ENCODE peak calls at places on chromosomes 4 and X, in eight cellular contexts. One of them, this sample, is unnamed.

GRCh38 chr4:159689526-159689925 is 586.6 kb downstream of the RAPGEF2 start:
- DNase-seq in cardiac muscle cell: no peak
- DNase-seq in CD8-positive, alpha-beta T cell: no peak
- DNase-seq in fibroblast of pulmonary artery: no peak
- DNase-seq in NB4: no peak
- DNase-seq in mammary epithelial cell: no peak
- DNase-seq in colonic mucosa: no peak
- DNase-seq in upper lobe of right lung: no peak
- DNase-seq in this sample: no peak

GRCh38 chr4:93814722-93815121 is 13.8 kb upstream of the ATOH1 start:
- DNase-seq in upper lobe of right lung: no peak
- DNase-seq in colonic mucosa: peak
- DNase-seq in CD8-positive, alpha-beta T cell: no peak
- DNase-seq in cardiac muscle cell: no peak
- DNase-seq in fibroblast of pulmonary artery: no peak
- DNase-seq in mammary epithelial cell: no peak
- DNase-seq in NB4: peak
- DNase-seq in this sample: no peak

GRCh38 chr4:80989921-80990544 is 40.5 kb upstream of the BMP3 start:
- DNase-seq in mammary epithelial cell: peak
- DNase-seq in NB4: peak
- DNase-seq in colonic mucosa: peak
- DNase-seq in CD8-positive, alpha-beta T cell: peak
- DNase-seq in cardiac muscle cell: peak
- DNase-seq in upper lobe of right lung: no peak
- DNase-seq in fibroblast of pulmonary artery: peak
- DNase-seq in this sample: peak

GRCh38 chr4:61572160-61572559 is 372.0 kb downstream of the ADGRL3 start:
- DNase-seq in upper lobe of right lung: no peak
- DNase-seq in cardiac muscle cell: peak
- DNase-seq in mammary epithelial cell: peak
- DNase-seq in fibroblast of pulmonary artery: peak
- DNase-seq in CD8-positive, alpha-beta T cell: no peak
- DNase-seq in NB4: peak
- DNase-seq in colonic mucosa: no peak
- DNase-seq in this sample: peak

GRCh38 chr4:99536148-99536728 is 25.4 kb downstream of the C4orf17 start:
- DNase-seq in mammary epithelial cell: no peak
- DNase-seq in CD8-positive, alpha-beta T cell: no peak
- DNase-seq in fibroblast of pulmonary artery: no peak
- DNase-seq in NB4: no peak
- DNase-seq in upper lobe of right lung: no peak
- DNase-seq in colonic mucosa: no peak
- DNase-seq in cardiac muscle cell: no peak
- DNase-seq in this sample: no peak

GRCh38 chrX:68084765-68085164 is 348.5 kb downstream of the OPHN1 start:
- DNase-seq in colonic mucosa: no peak
- DNase-seq in NB4: peak
- DNase-seq in CD8-positive, alpha-beta T cell: no peak
- DNase-seq in fibroblast of pulmonary artery: peak
- DNase-seq in mammary epithelial cell: peak
- DNase-seq in upper lobe of right lung: no peak
- DNase-seq in cardiac muscle cell: peak
- DNase-seq in this sample: no peak

GRCh38 chrX:110985470-110985869 is 110.5 kb upstream of the PAK3 start:
- DNase-seq in CD8-positive, alpha-beta T cell: no peak
- DNase-seq in cardiac muscle cell: no peak
- DNase-seq in colonic mucosa: no peak
- DNase-seq in mammary epithelial cell: peak
- DNase-seq in upper lobe of right lung: no peak
- DNase-seq in NB4: no peak
- DNase-seq in fibroblast of pulmonary artery: no peak
- DNase-seq in this sample: no peak

GRCh38 chr4:139951051-139951450 is 202.9 kb downstream of the MAML3 start:
- DNase-seq in mammary epithelial cell: peak
- DNase-seq in CD8-positive, alpha-beta T cell: no peak
- DNase-seq in colonic mucosa: no peak
- DNase-seq in cardiac muscle cell: peak
- DNase-seq in NB4: peak
- DNase-seq in fibroblast of pulmonary artery: peak
- DNase-seq in upper lobe of right lung: no peak
- DNase-seq in this sample: peak

GRCh38 chrX:133649659-133650058 is 234.4 kb upstream of the GPC4 start:
- DNase-seq in NB4: no peak
- DNase-seq in fibroblast of pulmonary artery: no peak
- DNase-seq in upper lobe of right lung: no peak
- DNase-seq in colonic mucosa: no peak
- DNase-seq in cardiac muscle cell: no peak
- DNase-seq in CD8-positive, alpha-beta T cell: no peak
- DNase-seq in mammary epithelial cell: no peak
- DNase-seq in this sample: no peak

GRCh38 chr4:17554568-17554967 is 22.4 kb upstream of the LAP3 start:
- DNase-seq in upper lobe of right lung: no peak
- DNase-seq in CD8-positive, alpha-beta T cell: no peak
- DNase-seq in colonic mucosa: no peak
- DNase-seq in mammary epithelial cell: no peak
- DNase-seq in NB4: no peak
- DNase-seq in fibroblast of pulmonary artery: no peak
- DNase-seq in cardiac muscle cell: no peak
- DNase-seq in this sample: no peak

GRCh38 chr4:147057631-147057980 is 111.9 kb upstream of the TTC29 start:
- DNase-seq in CD8-positive, alpha-beta T cell: no peak
- DNase-seq in upper lobe of right lung: no peak
- DNase-seq in fibroblast of pulmonary artery: peak
- DNase-seq in colonic mucosa: no peak
- DNase-seq in mammary epithelial cell: peak
- DNase-seq in NB4: peak
- DNase-seq in cardiac muscle cell: peak
- DNase-seq in this sample: no peak

GRCh38 chr4:159227378-159227777 is 124.5 kb downstream of the RAPGEF2 start:
- DNase-seq in NB4: no peak
- DNase-seq in mammary epithelial cell: peak
- DNase-seq in upper lobe of right lung: no peak
- DNase-seq in colonic mucosa: no peak
- DNase-seq in cardiac muscle cell: no peak
- DNase-seq in CD8-positive, alpha-beta T cell: no peak
- DNase-seq in fibroblast of pulmonary artery: no peak
- DNase-seq in this sample: no peak

GRCh38 chr4:53788011-53788410 is 196.7 kb upstream of the LNX1 start:
- DNase-seq in mammary epithelial cell: no peak
- DNase-seq in upper lobe of right lung: no peak
- DNase-seq in NB4: no peak
- DNase-seq in CD8-positive, alpha-beta T cell: no peak
- DNase-seq in colonic mucosa: no peak
- DNase-seq in cardiac muscle cell: no peak
- DNase-seq in fibroblast of pulmonary artery: no peak
- DNase-seq in this sample: no peak

GRCh38 chr4:142883433-142883832 is 37.3 kb upstream of the INPP4B start:
- DNase-seq in mammary epithelial cell: no peak
- DNase-seq in upper lobe of right lung: no peak
- DNase-seq in fibroblast of pulmonary artery: no peak
- DNase-seq in colonic mucosa: no peak
- DNase-seq in CD8-positive, alpha-beta T cell: no peak
- DNase-seq in NB4: peak
- DNase-seq in cardiac muscle cell: peak
- DNase-seq in this sample: no peak

GRCh38 chr4:85102606-85103005 is 136.1 kb upstream of the WDFY3 start:
- DNase-seq in upper lobe of right lung: no peak
- DNase-seq in colonic mucosa: no peak
- DNase-seq in NB4: no peak
- DNase-seq in mammary epithelial cell: no peak
- DNase-seq in cardiac muscle cell: no peak
- DNase-seq in fibroblast of pulmonary artery: no peak
- DNase-seq in CD8-positive, alpha-beta T cell: no peak
- DNase-seq in this sample: no peak

GRCh38 chrX:45505214-45505613 is 304.5 kb upstream of the DIPK2B start:
- DNase-seq in fibroblast of pulmonary artery: peak
- DNase-seq in colonic mucosa: no peak
- DNase-seq in cardiac muscle cell: peak
- DNase-seq in CD8-positive, alpha-beta T cell: no peak
- DNase-seq in upper lobe of right lung: no peak
- DNase-seq in mammary epithelial cell: peak
- DNase-seq in NB4: no peak
- DNase-seq in this sample: no peak

GRCh38 chrX:154046262-154046771 is 26.6 kb upstream of the IRAK1 start:
- DNase-seq in upper lobe of right lung: no peak
- DNase-seq in colonic mucosa: no peak
- DNase-seq in NB4: no peak
- DNase-seq in CD8-positive, alpha-beta T cell: no peak
- DNase-seq in cardiac muscle cell: peak
- DNase-seq in fibroblast of pulmonary artery: peak
- DNase-seq in mammary epithelial cell: no peak
- DNase-seq in this sample: peak

GRCh38 chr4:687048-687974 is 1.6 kb downstream of the SLC49A3 start:
- DNase-seq in CD8-positive, alpha-beta T cell: no peak
- DNase-seq in mammary epithelial cell: peak
- DNase-seq in fibroblast of pulmonary artery: peak
- DNase-seq in NB4: peak
- DNase-seq in cardiac muscle cell: peak
- DNase-seq in upper lobe of right lung: peak
- DNase-seq in colonic mucosa: peak
- DNase-seq in this sample: peak

GRCh38 chr4:689498-690122 is 659 bp upstream of the SLC49A3 start:
- DNase-seq in colonic mucosa: no peak
- DNase-seq in upper lobe of right lung: no peak
- DNase-seq in cardiac muscle cell: no peak
- DNase-seq in CD8-positive, alpha-beta T cell: no peak
- DNase-seq in fibroblast of pulmonary artery: no peak
- DNase-seq in mammary epithelial cell: no peak
- DNase-seq in NB4: no peak
- DNase-seq in this sample: no peak

GRCh38 chr4:687975-688694 is 816 bp downstream of the SLC49A3 start:
- DNase-seq in fibroblast of pulmonary artery: no peak
- DNase-seq in CD8-positive, alpha-beta T cell: no peak
- DNase-seq in cardiac muscle cell: no peak
- DNase-seq in colonic mucosa: no peak
- DNase-seq in upper lobe of right lung: peak
- DNase-seq in NB4: no peak
- DNase-seq in mammary epithelial cell: no peak
- DNase-seq in this sample: no peak

GRCh38 chr4:686371-687040 is 2.4 kb downstream of the SLC49A3 start:
- DNase-seq in NB4: no peak
- DNase-seq in CD8-positive, alpha-beta T cell: no peak
- DNase-seq in mammary epithelial cell: no peak
- DNase-seq in upper lobe of right lung: peak
- DNase-seq in fibroblast of pulmonary artery: no peak
- DNase-seq in colonic mucosa: no peak
- DNase-seq in cardiac muscle cell: no peak
- DNase-seq in this sample: no peak

GRCh38 chr4:688695-689497 is at the start of gene SLC49A3:
- DNase-seq in cardiac muscle cell: peak
- DNase-seq in mammary epithelial cell: no peak
- DNase-seq in colonic mucosa: no peak
- DNase-seq in fibroblast of pulmonary artery: no peak
- DNase-seq in NB4: no peak
- DNase-seq in CD8-positive, alpha-beta T cell: no peak
- DNase-seq in upper lobe of right lung: peak
- DNase-seq in this sample: no peak
- H3K4me3 ChIP-seq in cardiac muscle cell: no peak
- H3K4me3 ChIP-seq in mammary epithelial cell: no peak
- H3K4me3 ChIP-seq in colonic mucosa: peak
- H3K4me3 ChIP-seq in fibroblast of pulmonary artery: peak
- H3K4me3 ChIP-seq in NB4: no peak
- H3K4me3 ChIP-seq in CD8-positive, alpha-beta T cell: no peak
- H3K4me3 ChIP-seq in upper lobe of right lung: peak
- H3K4me3 ChIP-seq in this sample: peak

GRCh38 chr4:186554890-186555827 is at the start of gene MTNR1A:
- DNase-seq in upper lobe of right lung: no peak
- DNase-seq in NB4: no peak
- DNase-seq in mammary epithelial cell: no peak
- DNase-seq in cardiac muscle cell: peak
- DNase-seq in fibroblast of pulmonary artery: peak
- DNase-seq in CD8-positive, alpha-beta T cell: no peak
- DNase-seq in colonic mucosa: peak
- DNase-seq in this sample: no peak
- TF ChIP-seq CTCF in upper lobe of right lung: no peak
- TF ChIP-seq CTCF in NB4: no peak
- TF ChIP-seq CTCF in mammary epithelial cell: peak
- TF ChIP-seq CTCF in cardiac muscle cell: no peak
- TF ChIP-seq CTCF in fibroblast of pulmonary artery: no peak
- TF ChIP-seq CTCF in CD8-positive, alpha-beta T cell: no peak
- TF ChIP-seq CTCF in colonic mucosa: no peak
- TF ChIP-seq CTCF in this sample: peak

DNA sequence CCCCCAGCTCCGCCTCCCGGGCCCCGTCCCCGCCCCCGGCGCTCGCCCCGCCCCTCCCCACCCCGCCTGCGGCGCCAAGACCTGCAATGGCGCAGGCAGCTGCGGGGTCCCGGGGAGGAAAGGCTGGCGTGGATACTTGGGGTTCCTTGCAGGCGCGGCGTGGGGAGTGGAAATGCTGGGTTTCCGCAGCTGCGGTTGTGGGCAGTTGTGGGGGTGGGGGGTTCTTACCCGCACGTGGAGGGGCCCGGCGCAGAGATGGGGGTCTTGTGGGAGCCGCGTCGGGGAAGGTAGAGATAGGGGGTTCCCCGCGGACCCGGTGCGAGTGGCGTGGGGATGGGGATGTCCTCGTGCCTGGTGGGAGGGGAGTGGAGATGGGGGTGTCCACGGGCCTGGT is 678 bp upstream of the ASMTL start:
- DNase-seq in colonic mucosa: no peak
- DNase-seq in mammary epithelial cell: no peak
- DNase-seq in cardiac muscle cell: no peak
- DNase-seq in CD8-positive, alpha-beta T cell: peak
- DNase-seq in NB4: no peak
- DNase-seq in fibroblast of pulmonary artery: no peak
- DNase-seq in upper lobe of right lung: no peak
- DNase-seq in this sample: no peak
- H3K4me3 ChIP-seq in colonic mucosa: peak
- H3K4me3 ChIP-seq in mammary epithelial cell: peak
- H3K4me3 ChIP-seq in cardiac muscle cell: peak
- H3K4me3 ChIP-seq in CD8-positive, alpha-beta T cell: peak
- H3K4me3 ChIP-seq in NB4: no peak
- H3K4me3 ChIP-seq in fibroblast of pulmonary artery: peak
- H3K4me3 ChIP-seq in upper lobe of right lung: peak
- H3K4me3 ChIP-seq in this sample: peak

DNA sequence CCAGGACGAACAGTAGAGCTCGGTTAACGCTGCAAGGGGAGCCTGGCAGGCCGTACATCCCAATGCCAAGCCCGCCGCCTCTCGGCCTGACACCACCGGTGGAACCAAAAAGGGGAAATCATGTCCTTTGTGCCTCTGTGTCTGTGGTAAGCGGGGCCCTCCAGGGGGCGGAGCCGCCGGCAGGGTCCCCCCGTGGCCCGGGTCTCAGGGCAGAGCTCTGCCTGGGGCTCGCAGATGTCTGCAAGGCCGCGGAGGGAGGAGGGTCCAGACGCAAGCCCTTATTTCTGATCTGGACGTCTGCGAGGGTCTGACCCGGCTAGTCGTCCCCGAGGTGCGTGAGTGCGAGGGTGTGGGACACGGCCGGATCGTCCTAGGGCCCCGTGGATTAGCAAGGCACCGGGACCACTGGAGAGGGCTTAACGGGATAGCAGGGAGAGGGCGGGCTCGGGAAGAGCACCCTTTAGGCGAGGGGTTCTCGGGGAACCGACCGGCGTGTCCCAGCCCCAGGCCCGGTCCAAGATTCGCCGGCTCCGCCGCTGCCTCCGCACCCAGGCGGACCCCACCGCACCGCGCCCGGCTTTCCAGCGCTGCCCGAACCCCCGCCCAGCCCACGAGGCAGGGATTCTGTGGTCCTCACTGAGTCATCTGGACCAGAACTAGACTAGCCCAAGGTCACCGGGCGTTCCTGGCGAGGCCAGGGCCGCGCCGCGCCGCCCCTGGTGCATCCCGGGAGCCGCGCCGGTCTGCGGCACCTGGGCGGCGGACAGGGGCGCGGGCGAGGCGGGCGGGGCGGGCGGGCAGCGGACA is 858 bp upstream of the FAM193A start:
- DNase-seq in mammary epithelial cell: no peak
- DNase-seq in colonic mucosa: peak
- DNase-seq in upper lobe of right lung: peak
- DNase-seq in CD8-positive, alpha-beta T cell: peak
- DNase-seq in NB4: peak
- DNase-seq in fibroblast of pulmonary artery: peak
- DNase-seq in cardiac muscle cell: peak
- DNase-seq in this sample: no peak
- TF ChIP-seq CTCF in mammary epithelial cell: no peak
- TF ChIP-seq CTCF in colonic mucosa: no peak
- TF ChIP-seq CTCF in upper lobe of right lung: peak
- TF ChIP-seq CTCF in CD8-positive, alpha-beta T cell: no peak
- TF ChIP-seq CTCF in NB4: peak
- TF ChIP-seq CTCF in fibroblast of pulmonary artery: no peak
- TF ChIP-seq CTCF in cardiac muscle cell: peak
- TF ChIP-seq CTCF in this sample: peak